ENCODE peak calls at places on chromosomes 12 and 14, in six cellular contexts. Z is body of pancreas; I is IMR-90; F is naive thymus-derived CD4-positive, alpha-beta T cell; K is CD8-positive, alpha-beta T cell; H is cardiac muscle cell. W is an unnamed sample.

GRCh38 chr12:130491421-130492357 is 154.0 kb downstream of the PIWIL1 start:
- DNase-seq in I (no peak), Z (no peak), H (no peak), F (no peak), K (no peak), W (no peak)

GRCh38 chr12:12447837-12448236 is 91.0 kb downstream of the BORCS5 start:
- DNase-seq in H (no peak), Z (no peak), F (no peak), I (no peak), K (no peak), W (no peak)

GRCh38 chr12:47868041-47868440 is 36.8 kb downstream of the VDR start:
- DNase-seq in Z (no peak), I (no peak), F (no peak), K (no peak), H (no peak), W (no peak)

GRCh38 chr12:12641650-12642049 is 30.0 kb downstream of the CREBL2 start:
- DNase-seq in H (no peak), I (no peak), K (no peak), Z (no peak), F (no peak), W (no peak)

GRCh38 chr14:58697927-58698641 is 60.3 kb downstream of the DACT1 start:
- DNase-seq in I (no peak), Z (no peak), H (no peak), K (no peak), F (no peak), W (no peak)

GRCh38 chr12:45914090-45914489 is 76.3 kb downstream of the SCAF11 start:
- DNase-seq in H (peak; percentile 53), I (peak; percentile 91), F (no peak), K (no peak), Z (no peak), W (no peak)

GRCh38 chr12:724194-724855 is 28.1 kb upstream of the WNK1 start:
- DNase-seq in K (peak; percentile 30), F (peak; percentile 31), I (no peak), H (peak; percentile 11), Z (no peak), W (no peak)

GRCh38 chr12:69671597-69671996 is 27.5 kb downstream of the BEST3 start:
- DNase-seq in F (no peak), H (no peak), K (no peak), I (no peak), Z (no peak), W (no peak)

GRCh38 chr12:120010661-120011230 is 21.7 kb downstream of the BICDL1 start:
- DNase-seq in I (no peak), Z (no peak), H (no peak), F (peak; percentile 51), K (peak; percentile 43), W (no peak)

GRCh38 chr14:75328575-75328974 is 49.9 kb downstream of the FOS start:
- DNase-seq in K (no peak), I (no peak), Z (no peak), H (no peak), F (no peak), W (no peak)

DNA sequence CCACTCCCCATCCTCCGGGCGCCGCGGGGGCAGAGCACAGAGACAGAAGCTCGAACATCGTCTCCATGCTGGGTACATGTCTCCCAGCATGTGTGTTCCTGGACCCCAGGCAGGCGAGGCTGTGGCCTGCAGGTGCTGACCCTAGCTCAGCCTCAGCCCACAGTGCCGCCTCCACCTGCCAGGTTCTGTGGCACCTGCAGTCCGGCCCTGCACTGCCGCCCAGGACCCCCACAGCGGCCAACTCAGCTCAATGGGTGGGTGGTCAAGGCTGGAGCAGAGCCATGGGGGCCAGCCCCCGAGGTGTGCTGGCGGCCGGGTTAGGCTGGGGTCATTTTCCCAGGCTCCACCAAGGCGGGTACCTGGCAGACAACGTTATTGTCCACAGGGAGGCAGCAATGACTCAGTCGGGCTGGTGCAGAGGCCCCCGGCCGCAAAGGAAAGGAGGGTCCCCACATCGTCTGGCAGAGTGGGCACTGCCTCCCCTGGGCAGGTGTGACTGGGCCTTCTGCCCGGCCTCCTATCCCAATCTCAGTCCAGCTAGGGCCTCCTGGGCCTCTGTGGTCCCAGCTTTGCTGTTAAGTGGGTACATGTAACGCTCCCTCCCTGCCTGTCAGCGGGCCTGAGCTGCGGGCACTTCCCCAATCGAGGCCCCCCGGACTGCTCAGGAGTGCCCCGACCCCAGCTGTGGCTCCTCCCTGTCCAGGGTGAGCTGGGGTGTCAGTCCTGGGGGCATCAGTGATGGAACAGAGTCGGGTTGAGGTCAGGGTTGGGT is 20.2 kb upstream of the NUDT14 start:
- DNase-seq in K (no peak), I (no peak), H (no peak), F (no peak), Z (no peak), W (no peak)
- H3K4me1 ChIP-seq in K (peaks cover 36% of the 10 kb centered on the region), I (peaks cover 3% of the 10 kb centered on the region), H (peaks cover 9% of the 10 kb centered on the region), F (peaks cover 29% of the 10 kb centered on the region), Z (peaks cover 50% of the 10 kb centered on the region), W (no peaks in the 10 kb centered on the region)

GRCh38 chr14:102510616-102511520 is 1.3 kb upstream of the ANKRD9 start:
- DNase-seq in Z (no peak), H (peak; percentile 29), I (no peak), K (peak; percentile 20), F (peak; percentile 36), W (no peak)
- H3K27ac ChIP-seq in Z (no peak overlapping the region), H (peak overlapping the region; percentile 48), I (no peak overlapping the region), K (peak overlapping the region; percentile 50), F (peak overlapping the region; percentile 58), W (no peak overlapping the region)

GRCh38 chr14:103521438-103521961 is 1.1 kb downstream of the CKB start:
- DNase-seq in K (no peak), Z (no peak), I (no peak), F (no peak), H (no peak), W (no peak)

GRCh38 chr14:103520269-103520656 is 2.4 kb downstream of the CKB start:
- DNase-seq in K (no peak), F (no peak), I (no peak), H (no peak), Z (no peak), W (no peak)

GRCh38 chr14:103522028-103522581 is 525 bp downstream of the CKB start:
- DNase-seq in F (no peak), H (no peak), Z (no peak), K (no peak), I (no peak), W (no peak)

GRCh38 chr14:103519837-103520212 is 2.8 kb downstream of the CKB start:
- DNase-seq in Z (no peak), I (no peak), F (no peak), K (no peak), H (no peak), W (no peak)

GRCh38 chr14:103520657-103521437 is 1.8 kb downstream of the CKB start:
- DNase-seq in Z (peak; percentile 80), F (peak; percentile 56), I (peak; percentile 40), H (peak; percentile 60), K (peak; percentile 68), W (peak; percentile 70)
- H3K4me1 ChIP-seq in Z (peaks cover 74% of the 10 kb centered on the region), F (peaks cover 15% of the 10 kb centered on the region), I (peaks cover 18% of the 10 kb centered on the region), H (peaks cover 29% of the 10 kb centered on the region), K (peaks cover 24% of the 10 kb centered on the region), W (peaks cover 8% of the 10 kb centered on the region)

GRCh38 chr12:112936927-112937326 is 1.3 kb upstream of the OAS3 start:
- DNase-seq in H (peak; percentile 15), Z (no peak), K (no peak), F (no peak), I (no peak), W (no peak)

GRCh38 chr12:112937741-112938719 is at the start of gene OAS3:
- DNase-seq in I (peak; percentile 79), H (peak; percentile 89), F (peak; percentile 79), Z (peak; percentile 87), K (peak; percentile 61), W (peak; percentile 80)

GRCh38 chr12:112936264-112936663 is 2.0 kb upstream of the OAS3 start:
- DNase-seq in F (no peak), H (no peak), Z (no peak), I (no peak), K (no peak), W (no peak)

GRCh38 chr12:112939761-112940357 is 1.6 kb downstream of the OAS3 start:
- DNase-seq in H (no peak), I (no peak), Z (no peak), F (no peak), K (no peak), W (peak; percentile 27)

GRCh38 chr12:112938751-112939150 is 477 bp downstream of the OAS3 start:
- DNase-seq in F (no peak), H (peak; percentile 6), I (no peak), K (no peak), Z (no peak), W (no peak)
- H3K27ac ChIP-seq in F (peak overlapping the region; percentile 82), H (no peak overlapping the region), I (no peak overlapping the region), K (peak overlapping the region; percentile 69), Z (peak overlapping the region; percentile 73), W (peak overlapping the region; percentile 69)

GRCh38 chr14:77109656-77110055 is 11.6 kb downstream of the CIPC start:
- DNase-seq in I (no peak), F (no peak), H (no peak), K (no peak), Z (no peak), W (no peak)

GRCh38 chr14:77106666-77107065 is 8.6 kb downstream of the CIPC start:
- DNase-seq in H (no peak), I (no peak), K (no peak), F (no peak), Z (no peak), W (no peak)

GRCh38 chr14:77107228-77107627 is 9.2 kb downstream of the CIPC start:
- DNase-seq in F (no peak), I (no peak), K (no peak), Z (no peak), H (peak; percentile 24), W (no peak)

GRCh38 chr14:77110286-77110685 is 12.2 kb downstream of the CIPC start:
- DNase-seq in H (no peak), I (no peak), F (no peak), K (no peak), Z (no peak), W (no peak)

GRCh38 chr14:77108753-77109152 is 10.7 kb downstream of the CIPC start:
- DNase-seq in H (no peak), Z (no peak), I (no peak), K (no peak), F (no peak), W (no peak)
- H3K4me1 ChIP-seq in H (peaks cover 23% of the 10 kb centered on the region), Z (no peaks in the 10 kb centered on the region), I (no peaks in the 10 kb centered on the region), K (no peaks in the 10 kb centered on the region), F (no peaks in the 10 kb centered on the region), W (no peaks in the 10 kb centered on the region)

GRCh38 chr12:27521066-27521465 is 2.9 kb upstream of the PPFIBP1 start:
- DNase-seq in Z (no peak), F (no peak), K (no peak), H (peak; percentile 92), I (peak; percentile 52), W (no peak)

GRCh38 chr12:27523642-27524488 is at the start of gene PPFIBP1:
- DNase-seq in K (peak; percentile 99), I (peak; percentile 97), F (peak; percentile 95), H (peak; percentile 99), Z (peak; percentile 100), W (peak; percentile 99)

GRCh38 chr12:27523305-27523641 is 733 bp upstream of the PPFIBP1 start:
- DNase-seq in H (no peak), F (peak; percentile 8), I (no peak), K (no peak), Z (no peak), W (no peak)

GRCh38 chr12:27524489-27524835 is 456 bp downstream of the PPFIBP1 start:
- DNase-seq in F (no peak), K (no peak), Z (no peak), I (no peak), H (no peak), W (no peak)

DNA sequence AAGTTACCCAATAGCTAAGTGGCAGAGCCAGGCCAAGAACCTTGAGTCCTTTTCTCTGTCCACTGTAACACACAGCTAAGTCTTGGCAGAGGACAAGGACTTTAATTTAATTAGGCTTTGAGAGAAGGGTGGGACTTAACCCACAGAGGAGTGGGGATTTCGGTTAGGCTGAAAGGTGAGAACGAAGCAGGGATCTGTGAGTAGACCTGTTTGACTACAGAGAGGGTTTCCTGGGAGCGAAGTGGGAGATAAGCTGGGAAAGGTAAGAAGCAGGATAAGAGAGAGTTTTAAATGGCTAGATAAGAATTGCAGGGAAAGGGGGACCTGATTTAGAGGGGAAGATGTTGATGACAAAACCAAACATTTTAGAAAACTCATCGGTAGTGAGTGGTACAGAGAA is 2.0 kb upstream of the PPFIBP1 start:
- DNase-seq in Z (no peak), K (no peak), F (no peak), I (no peak), H (no peak), W (no peak)
- H3K27ac ChIP-seq in Z (no peak overlapping the region), K (no peak overlapping the region), F (no peak overlapping the region), I (no peak overlapping the region), H (no peak overlapping the region), W (no peak overlapping the region)